ENCODE peak calls at places on chromosomes 11 and 22, in ten cellular contexts. O is CD4-positive, alpha-beta T cell; X is stomach; W is chondrocyte; R is nephron progenitor cell; H is fibroblast of lung; S is pancreas; E is H1; K is cardiac fibroblast; T is K562. Y is an unnamed sample.

GRCh38 chr11:27124514-27125264 is 84.1 kb downstream of the BBOX1 start:
- DNase-seq in O (no peak), X (no peak), W (no peak), R (no peak), H (no peak), S (no peak), E (no peak), K (peak; percentile 56), T (no peak), Y (no peak)

GRCh38 chr11:103338621-103339484 is 229.6 kb downstream of the DYNC2H1 start:
- DNase-seq in O (no peak), X (no peak), W (no peak), R (peak; percentile 6), H (peak; percentile 58), S (no peak), E (peak; percentile 39), K (peak; percentile 46), T (no peak), Y (no peak)

GRCh38 chr22:48256776-48257689 is 1494.6 kb downstream of the TBC1D22A start:
- DNase-seq in O (no peak), X (no peak), W (no peak), R (no peak), H (no peak), S (no peak), E (no peak), K (no peak), T (no peak), Y (no peak)

GRCh38 chr22:21594865-21595452 is 27.4 kb downstream of the UBE2L3 start:
- DNase-seq in O (no peak), X (no peak), W (no peak), R (no peak), H (no peak), S (no peak), E (no peak), K (no peak), T (no peak), Y (no peak)

GRCh38 chr11:2725367-2726300 is 25.8 kb upstream of the KCNQ1OT1 start:
- DNase-seq in O (no peak), X (no peak), W (no peak), R (no peak), H (peak; percentile 46), S (peak; percentile 51), E (no peak), K (peak; percentile 97), T (peak; percentile 50), Y (no peak)

GRCh38 chr11:58652726-58653280 is 30.3 kb downstream of the CNTF start:
- DNase-seq in O (no peak), X (no peak), W (no peak), R (no peak), H (no peak), S (no peak), E (no peak), K (no peak), T (no peak), Y (no peak)

GRCh38 chr11:32312206-32312817 is 123.0 kb downstream of the WT1 start:
- DNase-seq in O (no peak), X (no peak), W (no peak), R (no peak), H (peak; percentile 57), S (no peak), E (no peak), K (peak; percentile 46), T (no peak), Y (no peak)

GRCh38 chr11:118233377-118233776 is 8.6 kb upstream of the JAML start:
- DNase-seq in O (no peak), X (no peak), W (no peak), R (no peak), H (no peak), S (no peak), E (no peak), K (no peak), T (no peak), Y (no peak)

GRCh38 chr11:3155216-3155615 is 9.9 kb downstream of the OSBPL5 start:
- DNase-seq in O (no peak), X (no peak), W (peak; percentile 43), R (peak; percentile 2), H (no peak), S (peak; percentile 11), E (no peak), K (no peak), T (no peak), Y (no peak)

GRCh38 chr11:122983438-122984185 is 2.0 kb upstream of the BSX start:
- DNase-seq in O (no peak), X (no peak), W (no peak), R (no peak), H (no peak), S (no peak), E (no peak), K (no peak), T (no peak), Y (no peak)

DNA sequence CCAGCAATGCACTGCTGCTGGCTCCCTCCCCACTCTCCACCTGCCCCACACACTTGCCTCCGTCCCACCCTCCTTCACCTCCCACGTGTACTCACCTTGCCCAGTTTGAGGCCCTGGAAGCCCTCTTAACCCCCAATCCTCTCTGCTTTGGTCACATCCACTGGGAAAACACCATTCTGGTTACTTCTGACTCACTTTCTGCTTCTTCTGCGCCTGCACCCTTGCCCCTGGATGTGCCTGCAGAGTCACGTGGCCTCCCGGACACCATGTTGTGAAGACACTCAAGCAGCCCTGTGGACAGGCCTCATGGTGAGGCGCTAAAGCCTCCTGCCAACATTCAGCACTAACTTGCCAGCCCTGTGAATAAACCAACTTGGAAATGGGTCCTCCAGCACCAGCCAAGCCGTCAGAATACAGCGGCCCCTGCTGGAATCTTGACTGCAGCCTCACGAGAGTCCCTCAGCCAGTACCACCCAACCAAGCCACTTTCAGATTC is 2.6 kb upstream of the NAALADL1 start:
- DNase-seq in O (no peak), X (no peak), W (no peak), R (no peak), H (peak; percentile 8), S (no peak), E (no peak), K (peak; percentile 45), T (no peak), Y (no peak)
- TF ChIP-seq CTCF in O (no peak), X (no peak), W (peak; percentile 43), R (peak; percentile 9), H (no peak), S (no peak), E (peak; percentile 83), K (peak; percentile 34), T (peak; percentile 69), Y (peak; percentile 49)

DNA sequence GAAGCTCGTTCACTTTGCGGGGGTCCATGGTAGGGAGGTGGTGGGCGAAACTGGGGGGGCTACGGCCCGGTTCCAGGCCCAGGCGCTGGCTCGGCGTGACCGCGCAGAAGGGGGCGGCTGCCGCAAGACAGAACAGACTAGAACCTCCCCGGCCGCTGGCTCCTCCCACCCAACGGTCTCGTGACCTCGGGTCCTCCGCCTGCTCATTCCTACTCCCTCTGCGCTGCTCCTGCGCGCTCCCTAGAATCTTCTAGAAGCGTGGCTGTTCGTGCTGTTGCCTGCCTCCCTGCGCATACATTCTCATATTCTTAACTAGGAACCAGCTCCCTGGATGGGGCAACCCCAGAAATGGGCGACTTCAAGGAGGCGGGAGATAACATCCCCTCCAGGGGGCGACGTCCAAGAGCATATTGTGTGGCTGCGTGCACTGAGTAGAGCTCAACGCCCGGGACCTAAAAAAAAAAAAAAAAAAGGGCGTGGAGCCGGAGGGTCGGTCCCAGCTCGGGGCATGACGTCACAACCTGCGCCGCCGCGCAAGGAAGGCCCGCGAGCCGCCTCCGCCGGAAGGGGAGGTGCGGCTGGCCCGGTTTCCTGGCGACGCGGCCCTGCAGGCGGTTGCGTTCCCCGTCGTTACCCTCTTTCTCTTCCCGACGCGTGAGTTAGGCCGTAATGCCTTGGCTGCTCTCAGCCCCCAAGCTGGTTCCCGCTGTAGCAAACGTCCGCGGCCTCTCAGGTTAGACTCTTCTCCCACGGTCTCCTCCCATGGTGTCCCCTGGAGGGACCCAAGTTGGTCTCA is at the start of the genes ST13 and XPNPEP3:
- DNase-seq in O (peak; percentile 95), X (peak; percentile 97), W (peak; percentile 99), R (peak; percentile 96), H (peak; percentile 94), S (peak; percentile 98), E (peak; percentile 88), K (peak; percentile 97), T (peak; percentile 85), Y (no peak)
- TF ChIP-seq CTCF in O (peak; percentile 38), X (no peak), W (peak; percentile 69), R (peak; percentile 19), H (no peak), S (no peak), E (no peak), K (no peak), T (peak; percentile 13), Y (no peak)

DNA sequence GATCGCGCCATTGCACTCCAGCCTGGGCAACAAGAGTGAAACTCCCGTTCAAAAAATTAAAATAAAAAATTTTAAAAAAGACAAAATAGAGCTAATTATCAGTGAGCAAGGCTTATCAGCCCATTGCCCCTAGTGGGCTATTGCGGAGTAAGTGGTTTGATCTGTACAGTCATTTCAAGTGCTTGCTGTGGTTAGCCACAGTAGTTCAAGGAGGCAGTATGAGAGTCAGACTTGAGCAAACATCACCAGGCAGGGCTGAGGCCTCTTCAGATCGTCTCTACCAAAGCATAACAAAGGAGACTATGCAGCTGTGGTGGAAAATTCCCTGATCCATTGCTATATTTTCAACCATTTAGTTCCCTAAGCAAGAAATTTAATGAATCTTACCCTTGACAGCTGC is 4.3 kb upstream of the SBF2 start:
- DNase-seq in O (no peak), X (no peak), W (no peak), R (no peak), H (peak; percentile 97), S (no peak), E (no peak), K (peak; percentile 56), T (no peak), Y (no peak)
- TF ChIP-seq CTCF in O (no peak), X (no peak), W (peak; percentile 47), R (no peak), H (peak; percentile 32), S (no peak), E (peak; percentile 14), K (peak; percentile 7), T (no peak), Y (no peak)

DNA sequence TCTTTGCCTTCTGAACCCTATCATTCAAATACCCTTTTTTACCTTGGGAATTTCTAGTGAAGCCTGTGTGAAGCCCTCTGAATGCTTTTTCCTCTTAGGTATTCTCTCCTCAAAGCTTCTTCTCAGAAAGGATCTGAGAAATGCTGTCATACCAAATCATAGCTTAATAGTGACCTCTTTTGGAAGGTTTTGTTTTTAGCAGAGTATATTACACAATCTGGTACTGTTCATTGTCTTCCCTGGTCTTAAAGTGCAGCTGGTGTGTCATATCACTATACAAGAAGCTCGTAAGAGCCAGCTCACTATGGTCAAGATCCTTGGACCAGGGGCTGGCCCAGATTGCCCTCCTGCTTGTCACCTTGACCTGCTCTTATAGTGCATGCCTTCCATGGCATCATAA is 204.4 kb upstream of the ANO5 start:
- DNase-seq in O (no peak), X (no peak), W (no peak), R (no peak), H (no peak), S (no peak), E (no peak), K (no peak), T (no peak), Y (no peak)
- TF ChIP-seq CTCF in O (no peak), X (no peak), W (no peak), R (no peak), H (no peak), S (no peak), E (no peak), K (no peak), T (no peak), Y (peak; percentile 48)